ENCODE peak calls at places on chromosomes 12 and 14, in five cellular contexts. V is stomach; C is A549; M is astrocyte of the cerebellum; Q is activated CD8-positive, alpha-beta memory T cell treated with anti-CD3 and anti-CD28 coated beads for 4 hours. I is an unnamed sample.

GRCh38 chr14:22163051-22163450 is 426.0 kb downstream of the DAD1 start:
- DNase-seq in V (no peak), C (no peak), M (no peak), Q (no peak), I (peak; percentile 20)

GRCh38 chr14:105317546-105317945 is 3.0 kb downstream of the PACS2 start:
- DNase-seq in V (no peak), C (no peak), M (no peak), Q (no peak), I (no peak)

GRCh38 chr14:71582705-71583104 is 349.5 kb upstream of the RGS6 start:
- DNase-seq in V (no peak), C (no peak), M (peak; percentile 19), Q (no peak), I (no peak)

GRCh38 chr14:106665814-106666213 is 1139.4 kb downstream of the TMEM121 start:
- DNase-seq in V (no peak), C (no peak), M (no peak), Q (no peak), I (no peak)

GRCh38 chr14:33791971-33792370 is 158.9 kb downstream of the EGLN3 start:
- DNase-seq in V (no peak), C (no peak), M (no peak), Q (no peak), I (peak; percentile 44)

GRCh38 chr14:104436741-104437701 is 142.5 kb upstream of the C14orf180 start:
- DNase-seq in V (peak; percentile 23), C (no peak), M (no peak), Q (no peak), I (no peak)

GRCh38 chr12:12505544-12506501 is 56.8 kb downstream of the DUSP16 start:
- DNase-seq in V (no peak), C (no peak), M (no peak), Q (no peak), I (no peak)

GRCh38 chr14:105326891-105327694 is 12.5 kb downstream of the PACS2 start:
- DNase-seq in V (no peak), C (no peak), M (no peak), Q (no peak), I (peak; percentile 61)

GRCh38 chr12:121328620-121329019 is 23.6 kb downstream of the ANAPC5 start:
- DNase-seq in V (no peak), C (no peak), M (no peak), Q (no peak), I (no peak)

GRCh38 chr14:100486025-100486828 is 101.0 kb downstream of the BEGAIN start:
- DNase-seq in V (peak; percentile 45), C (peak; percentile 53), M (peak; percentile 60), Q (peak; percentile 19), I (peak; percentile 93)

GRCh38 chr14:20417250-20418186 is 4.2 kb upstream of the TEP1 start:
- DNase-seq in V (no peak), C (no peak), M (no peak), Q (no peak), I (no peak)

GRCh38 chr14:86153480-86153879 is 623.5 kb downstream of the FLRT2 start:
- DNase-seq in V (no peak), C (no peak), M (no peak), Q (no peak), I (peak; percentile 30)

GRCh38 chr14:63922696-63923421 is 70.1 kb downstream of the SYNE2 start:
- DNase-seq in V (peak; percentile 75), C (peak; percentile 52), M (no peak), Q (no peak), I (no peak)

GRCh38 chr12:66819587-66819986 is 140.7 kb upstream of the GRIP1 start:
- DNase-seq in V (no peak), C (no peak), M (no peak), Q (no peak), I (no peak)

I was measured in neural progenitor cell.